ENCODE peak calls at places on chromosomes 4 and X, in nine cellular contexts. O is neural progenitor cell; F is activated naive CD4-positive, alpha-beta T cell treated with anti-CD3 and anti-CD28 coated beads, Interleukin-2, amount 10 ng/mL, durations not matched to agents 7 days and 5 days; K is RPMI7951; Z is NAMALWA; C is aorta; S is germinal center; Q is left colon; R is DMS153. L is an unnamed sample.

GRCh38 chr4:137536789-137537561 is 4.7 kb upstream of the PCDH18 start:
- DNase-seq in O (no peak), F (no peak), K (peak; percentile 3), Z (no peak), C (no peak), S (no peak), Q (no peak), R (no peak), L (no peak)

GRCh38 chr4:8908206-8908893 is 36.7 kb upstream of the HMX1 start:
- DNase-seq in O (no peak), F (peak; percentile 10), K (no peak), Z (no peak), C (peak; percentile 71), S (no peak), Q (peak; percentile 10), R (no peak), L (no peak)

GRCh38 chr4:7740866-7741525 is 198.7 kb downstream of the AFAP1 start:
- DNase-seq in O (no peak), F (no peak), K (no peak), Z (no peak), C (no peak), S (no peak), Q (no peak), R (no peak), L (peak; percentile 30)

GRCh38 chrX:153933751-153934472 is 925 bp downstream of the NAA10 start:
- DNase-seq in O (no peak), F (no peak), K (peak; percentile 54), Z (no peak), C (no peak), S (no peak), Q (no peak), R (no peak), L (no peak)

GRCh38 chrX:55127692-55128091 is 38.9 kb downstream of the PAGE2 start:
- DNase-seq in O (no peak), F (no peak), K (peak; percentile 18), Z (no peak), C (no peak), S (no peak), Q (no peak), R (no peak), L (no peak)

GRCh38 chr4:7744131-7744804 is 195.4 kb downstream of the AFAP1 start:
- DNase-seq in O (no peak), F (no peak), K (no peak), Z (no peak), C (no peak), S (no peak), Q (no peak), R (no peak), L (no peak)

GRCh38 chr4:168388890-168389289 is 70.3 kb upstream of the DDX60 start:
- DNase-seq in O (no peak), F (no peak), K (peak; percentile 46), Z (no peak), C (no peak), S (no peak), Q (no peak), R (no peak), L (no peak)

GRCh38 chr4:59664771-59665170 is 1535.4 kb upstream of the ADGRL3 start:
- DNase-seq in O (no peak), F (no peak), K (no peak), Z (no peak), C (no peak), S (no peak), Q (no peak), R (no peak), L (no peak)

GRCh38 chr4:17385403-17385802 is 126.5 kb downstream of the QDPR start:
- DNase-seq in O (no peak), F (peak; percentile 40), K (peak; percentile 76), Z (peak; percentile 65), C (no peak), S (no peak), Q (no peak), R (peak; percentile 13), L (no peak)

GRCh38 chr4:176185068-176185467 is 10.3 kb downstream of the SPATA4 start:
- DNase-seq in O (no peak), F (no peak), K (peak; percentile 3), Z (no peak), C (no peak), S (no peak), Q (no peak), R (no peak), L (no peak)

GRCh38 chr4:102174800-102175199 is 170.5 kb downstream of the SLC39A8 start:
- DNase-seq in O (no peak), F (no peak), K (no peak), Z (no peak), C (no peak), S (no peak), Q (no peak), R (no peak), L (no peak)

GRCh38 chr4:3657917-3658913 is 108.0 kb upstream of the ADRA2C start:
- DNase-seq in O (no peak), F (no peak), K (peak; percentile 15), Z (no peak), C (peak; percentile 92), S (no peak), Q (no peak), R (no peak), L (peak; percentile 57)

GRCh38 chr4:180434131-180434895 is 1808.9 kb upstream of the TENM3 start:
- DNase-seq in O (no peak), F (no peak), K (peak; percentile 0), Z (no peak), C (no peak), S (no peak), Q (no peak), R (no peak), L (no peak)

GRCh38 chrX:45762699-45763647 is 562.3 kb upstream of the DIPK2B start:
- DNase-seq in O (no peak), F (no peak), K (no peak), Z (no peak), C (no peak), S (no peak), Q (no peak), R (no peak), L (no peak)